ENCODE peak calls at places on chromosomes 5 and 9, in six cellular contexts. One of them, this sample, is unnamed.

GRCh38 chr9:74078647-74079046 is 418.5 kb upstream of the RORB start:
- DNase-seq in GM12892: no peak
- DNase-seq in K562: no peak
- DNase-seq in HepG2: no peak
- DNase-seq in H1: no peak
- DNase-seq in GM12878: no peak
- DNase-seq in this sample: no peak

GRCh38 chr5:154970759-154971158 is 29.9 kb downstream of the MRPL22 start:
- DNase-seq in GM12892: no peak
- DNase-seq in K562: no peak
- DNase-seq in HepG2: peak; percentile 81
- DNase-seq in H1: no peak
- DNase-seq in GM12878: no peak
- DNase-seq in this sample: no peak

GRCh38 chr5:107104774-107105050 is 566.0 kb downstream of the EFNA5 start:
- DNase-seq in GM12892: no peak
- DNase-seq in K562: no peak
- DNase-seq in HepG2: no peak
- DNase-seq in H1: no peak
- DNase-seq in GM12878: peak; percentile 28
- DNase-seq in this sample: no peak

GRCh38 chr5:168085321-168086040 is 206.0 kb upstream of the WWC1 start:
- DNase-seq in GM12892: no peak
- DNase-seq in K562: no peak
- DNase-seq in HepG2: no peak
- DNase-seq in H1: no peak
- DNase-seq in GM12878: no peak
- DNase-seq in this sample: no peak

GRCh38 chr5:115575167-115576070 is 26.9 kb downstream of the TICAM2 start:
- DNase-seq in GM12892: no peak
- DNase-seq in K562: no peak
- DNase-seq in HepG2: peak; percentile 2
- DNase-seq in H1: no peak
- DNase-seq in GM12878: no peak
- DNase-seq in this sample: no peak

GRCh38 chr9:81028504-81028903 is 660.8 kb downstream of the TLE1 start:
- DNase-seq in GM12892: no peak
- DNase-seq in K562: no peak
- DNase-seq in HepG2: peak; percentile 18
- DNase-seq in H1: no peak
- DNase-seq in GM12878: no peak
- DNase-seq in this sample: no peak

GRCh38 chr5:132491368-132492364 is 1.1 kb upstream of the IRF1 start:
- DNase-seq in GM12892: no peak
- DNase-seq in K562: no peak
- DNase-seq in HepG2: no peak
- DNase-seq in H1: no peak
- DNase-seq in GM12878: no peak
- DNase-seq in this sample: no peak

GRCh38 chr5:125485003-125485641 is 738.7 kb upstream of the ZNF608 start:
- DNase-seq in GM12892: no peak
- DNase-seq in K562: no peak
- DNase-seq in HepG2: no peak
- DNase-seq in H1: no peak
- DNase-seq in GM12878: no peak
- DNase-seq in this sample: no peak

GRCh38 chr9:136712690-136713554 is 550 bp downstream of the DIPK1B start:
- DNase-seq in GM12892: no peak
- DNase-seq in K562: peak; percentile 56
- DNase-seq in HepG2: no peak
- DNase-seq in H1: no peak
- DNase-seq in GM12878: no peak
- DNase-seq in this sample: no peak

GRCh38 chr9:73753171-73753570 is 601.5 kb downstream of the ANXA1 start:
- DNase-seq in GM12892: no peak
- DNase-seq in K562: no peak
- DNase-seq in HepG2: no peak
- DNase-seq in H1: no peak
- DNase-seq in GM12878: no peak
- DNase-seq in this sample: no peak

GRCh38 chr5:154945695-154946301 is 4.9 kb downstream of the MRPL22 start:
- DNase-seq in GM12892: no peak
- DNase-seq in K562: no peak
- DNase-seq in HepG2: no peak
- DNase-seq in H1: no peak
- DNase-seq in GM12878: no peak
- DNase-seq in this sample: no peak

GRCh38 chr9:124412228-124412575 is 3.0 kb downstream of the PSMB7 start:
- DNase-seq in GM12892: no peak
- DNase-seq in K562: no peak
- DNase-seq in HepG2: no peak
- DNase-seq in H1: no peak
- DNase-seq in GM12878: no peak
- DNase-seq in this sample: no peak

GRCh38 chr5:94544031-94544650 is 74.3 kb downstream of the KIAA0825 start:
- DNase-seq in GM12892: no peak
- DNase-seq in K562: no peak
- DNase-seq in HepG2: no peak
- DNase-seq in H1: no peak
- DNase-seq in GM12878: peak; percentile 12
- DNase-seq in this sample: no peak

GRCh38 chr5:54525226-54525625 is 7.7 kb downstream of the SNX18 start:
- DNase-seq in GM12892: no peak
- DNase-seq in K562: no peak
- DNase-seq in HepG2: no peak
- DNase-seq in H1: no peak
- DNase-seq in GM12878: no peak
- DNase-seq in this sample: no peak

GRCh38 chr5:17400724-17401508 is 97.1 kb upstream of the TAF11L2 start:
- DNase-seq in GM12892: no peak
- DNase-seq in K562: no peak
- DNase-seq in HepG2: no peak
- DNase-seq in H1: no peak
- DNase-seq in GM12878: no peak
- DNase-seq in this sample: no peak

GRCh38 chr9:114898741-114899140 is 31.6 kb downstream of the TNFSF8 start:
- DNase-seq in GM12892: peak; percentile 9
- DNase-seq in K562: no peak
- DNase-seq in HepG2: no peak
- DNase-seq in H1: no peak
- DNase-seq in GM12878: no peak
- DNase-seq in this sample: peak; percentile 10

GRCh38 chr5:100797863-100798262 is 105.2 kb downstream of the ST8SIA4 start:
- DNase-seq in GM12892: no peak
- DNase-seq in K562: no peak
- DNase-seq in HepG2: no peak
- DNase-seq in H1: no peak
- DNase-seq in GM12878: no peak
- DNase-seq in this sample: no peak

GRCh38 chr5:88675159-88675757 is 207.7 kb downstream of the MEF2C start:
- DNase-seq in GM12892: no peak
- DNase-seq in K562: no peak
- DNase-seq in HepG2: no peak
- DNase-seq in H1: no peak
- DNase-seq in GM12878: no peak
- DNase-seq in this sample: no peak

GRCh38 chr9:121651295-121652036 is at the start of gene DAB2IP:
- DNase-seq in GM12892: no peak
- DNase-seq in K562: peak; percentile 49
- DNase-seq in HepG2: no peak
- DNase-seq in H1: no peak
- DNase-seq in GM12878: no peak
- DNase-seq in this sample: no peak

GRCh38 chr5:59873113-59873512 is 20.4 kb downstream of the PDE4D start:
- DNase-seq in GM12892: no peak
- DNase-seq in K562: no peak
- DNase-seq in HepG2: no peak
- DNase-seq in H1: no peak
- DNase-seq in GM12878: no peak
- DNase-seq in this sample: no peak

GRCh38 chr5:66974256-66974655 is 222.3 kb downstream of the CD180 start:
- DNase-seq in GM12892: no peak
- DNase-seq in K562: no peak
- DNase-seq in HepG2: no peak
- DNase-seq in H1: no peak
- DNase-seq in GM12878: no peak
- DNase-seq in this sample: no peak

GRCh38 chr9:14251146-14252071 is 62.5 kb downstream of the NFIB start:
- DNase-seq in GM12892: no peak
- DNase-seq in K562: no peak
- DNase-seq in HepG2: peak; percentile 50
- DNase-seq in H1: no peak
- DNase-seq in GM12878: peak; percentile 3
- DNase-seq in this sample: no peak
- TF ChIP-seq POLR2AphosphoS5 in GM12892: no peak
- TF ChIP-seq POLR2AphosphoS5 in K562: no peak
- TF ChIP-seq POLR2AphosphoS5 in HepG2: no peak
- TF ChIP-seq POLR2AphosphoS5 in H1: no peak
- TF ChIP-seq POLR2AphosphoS5 in GM12878: no peak
- TF ChIP-seq POLR2AphosphoS5 in this sample: no peak

DNA sequence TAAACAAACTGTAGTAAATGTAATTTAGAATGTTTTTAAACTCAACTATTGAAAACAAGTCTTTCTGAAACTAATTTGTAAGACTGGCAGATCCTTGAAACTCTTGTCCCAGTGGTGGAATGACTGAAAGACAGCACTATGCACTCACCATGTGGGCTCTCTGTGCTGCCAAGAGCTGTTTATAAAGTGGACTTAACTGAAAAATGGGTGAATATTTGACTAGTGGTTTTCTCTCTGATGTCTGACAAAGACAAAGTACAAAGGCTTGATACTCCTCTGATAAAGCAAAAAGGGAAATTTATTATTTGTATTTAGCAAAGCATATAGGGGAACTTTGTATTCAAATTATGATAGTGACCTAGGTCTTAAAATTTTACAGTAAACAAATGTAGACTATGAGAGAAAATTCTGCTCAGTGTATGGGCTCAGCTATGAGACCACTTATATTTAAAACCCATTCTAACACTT is 635.4 kb downstream of the NR2F1-AS1 start:
- DNase-seq in GM12892: no peak
- DNase-seq in K562: no peak
- DNase-seq in HepG2: peak; percentile 95
- DNase-seq in H1: no peak
- DNase-seq in GM12878: no peak
- DNase-seq in this sample: no peak
- TF ChIP-seq TAF1 in GM12892: no peak
- TF ChIP-seq TAF1 in K562: no peak
- TF ChIP-seq TAF1 in HepG2: no peak
- TF ChIP-seq TAF1 in H1: no peak
- TF ChIP-seq TAF1 in GM12878: no peak
- TF ChIP-seq TAF1 in this sample: no peak

DNA sequence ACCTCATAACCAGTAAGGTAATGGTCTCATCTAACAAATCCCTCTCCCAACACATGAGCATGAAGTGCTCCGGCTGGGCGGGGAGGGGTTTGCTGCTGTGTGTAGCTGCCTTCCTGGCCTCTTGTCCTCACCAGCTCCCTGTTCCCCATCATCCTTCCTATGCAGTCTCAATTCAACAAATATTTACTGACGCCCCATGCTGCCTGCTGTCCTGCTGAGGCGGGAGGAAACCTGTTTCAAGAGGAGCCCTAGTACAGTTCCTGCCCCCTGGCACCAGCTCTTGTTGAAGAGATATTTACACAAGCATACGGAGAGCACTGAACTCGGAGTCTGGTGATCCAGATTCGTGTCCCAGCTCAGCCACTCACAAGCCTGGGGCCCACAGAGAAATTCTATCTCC is 69.6 kb upstream of the LHFPL2 start:
- DNase-seq in GM12892: no peak
- DNase-seq in K562: no peak
- DNase-seq in HepG2: no peak
- DNase-seq in H1: no peak
- DNase-seq in GM12878: no peak
- DNase-seq in this sample: no peak
- TF ChIP-seq POLR2A in GM12892: no peak
- TF ChIP-seq POLR2A in K562: no peak
- TF ChIP-seq POLR2A in HepG2: no peak
- TF ChIP-seq POLR2A in H1: no peak
- TF ChIP-seq POLR2A in GM12878: no peak
- TF ChIP-seq POLR2A in this sample: no peak

DNA sequence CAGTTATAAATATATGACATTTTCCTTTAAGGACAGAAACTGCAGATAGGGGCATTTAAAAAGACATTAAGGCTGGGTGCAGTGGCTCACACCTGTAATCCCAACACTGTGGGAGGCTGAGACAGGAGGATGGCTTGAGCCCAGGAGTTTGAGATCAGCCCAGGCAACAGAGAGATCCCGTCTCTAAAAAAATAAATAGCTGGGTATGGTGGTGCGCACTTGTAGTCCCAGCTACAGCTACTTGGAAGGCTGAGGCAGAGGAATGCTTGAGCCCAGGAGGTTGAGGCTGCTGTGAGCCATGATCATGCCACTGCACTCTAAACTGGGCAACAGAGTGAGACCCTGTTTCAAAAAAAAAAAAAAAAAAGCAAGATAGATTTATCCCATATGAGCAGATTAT is 63.6 kb downstream of the CSNK1A1 start:
- DNase-seq in GM12892: no peak
- DNase-seq in K562: no peak
- DNase-seq in HepG2: no peak
- DNase-seq in H1: no peak
- DNase-seq in GM12878: no peak
- DNase-seq in this sample: no peak
- TF ChIP-seq POLR2AphosphoS5 in GM12892: no peak
- TF ChIP-seq POLR2AphosphoS5 in K562: no peak
- TF ChIP-seq POLR2AphosphoS5 in HepG2: no peak
- TF ChIP-seq POLR2AphosphoS5 in H1: no peak
- TF ChIP-seq POLR2AphosphoS5 in GM12878: no peak
- TF ChIP-seq POLR2AphosphoS5 in this sample: no peak

DNA sequence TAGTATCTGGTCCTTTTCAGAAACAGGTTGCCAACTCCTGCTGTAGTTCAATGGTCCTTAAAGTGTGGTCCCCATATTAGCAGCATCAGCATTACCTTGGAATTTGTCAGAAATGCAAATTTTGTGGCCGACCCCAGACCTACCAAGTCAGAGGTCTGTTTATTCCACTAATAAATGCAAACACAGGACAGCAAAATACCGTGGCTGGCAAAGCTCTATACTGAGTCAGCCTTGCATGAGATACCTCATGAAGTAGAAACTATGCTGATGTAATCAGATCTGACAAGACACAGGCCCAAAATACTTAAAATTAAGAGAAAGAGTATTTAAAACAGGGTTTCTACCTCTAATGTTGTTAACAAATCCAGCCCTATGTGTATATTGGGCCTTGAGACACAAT is 3.0 kb downstream of the GOLM1 start:
- DNase-seq in GM12892: no peak
- DNase-seq in K562: no peak
- DNase-seq in HepG2: no peak
- DNase-seq in H1: no peak
- DNase-seq in GM12878: no peak
- DNase-seq in this sample: no peak
- TF ChIP-seq TAF1 in GM12892: no peak
- TF ChIP-seq TAF1 in K562: no peak
- TF ChIP-seq TAF1 in HepG2: no peak
- TF ChIP-seq TAF1 in H1: no peak
- TF ChIP-seq TAF1 in GM12878: no peak
- TF ChIP-seq TAF1 in this sample: no peak